ENCODE peak calls at places on chromosomes 3 and 15, in seven cellular contexts. D is activated CD8-positive, alpha-beta memory T cell treated with anti-CD3 and anti-CD28 coated beads for 24 hours; L is left kidney; S is astrocyte of the spinal cord; B is lower leg skin; V is hypothalamus; Q is SW480. E is an unnamed sample.

GRCh38 chr3:63467392-63467791 is 185.1 kb upstream of the SNTN start:
- DNase-seq in B (no peak), L (no peak), Q (no peak), V (no peak), D (no peak), S (no peak), E (no peak)

GRCh38 chr3:170471149-170471548 is 52.5 kb downstream of the CLDN11 start:
- DNase-seq in L (no peak), S (no peak), D (no peak), B (no peak), Q (no peak), V (no peak), E (no peak)

GRCh38 chr3:88032245-88032644 is 26.6 kb downstream of the CGGBP1 start:
- DNase-seq in Q (no peak), V (no peak), B (no peak), D (no peak), S (peak; percentile 14), L (no peak), E (no peak)

GRCh38 chr15:95972136-95972553 is 358.4 kb upstream of the NR2F2 start:
- DNase-seq in D (no peak), B (no peak), L (no peak), S (peak; percentile 77), Q (no peak), V (no peak), E (no peak)

GRCh38 chr3:122940628-122941086 is 86.9 kb downstream of the SEMA5B start:
- DNase-seq in V (no peak), S (no peak), Q (no peak), B (no peak), D (no peak), L (no peak), E (no peak)

GRCh38 chr3:113157408-113157980 is 53.9 kb upstream of the BOC start:
- DNase-seq in Q (no peak), V (no peak), D (no peak), L (peak; percentile 38), B (peak; percentile 54), S (no peak), E (no peak)

GRCh38 chr3:154018100-154018696 is 103.0 kb upstream of the ARHGEF26 start:
- DNase-seq in Q (peak; percentile 4), S (peak; percentile 7), V (no peak), L (peak; percentile 46), D (peak; percentile 59), B (no peak), E (no peak)

GRCh38 chr3:8595935-8596262 is 48.7 kb downstream of the SSUH2 start:
- DNase-seq in Q (no peak), V (no peak), S (no peak), D (no peak), B (no peak), L (no peak), E (peak; percentile 30)

GRCh38 chr3:72258366-72258765 is 473.4 kb upstream of the PROK2 start:
- DNase-seq in B (no peak), S (no peak), L (peak; percentile 23), D (no peak), Q (no peak), V (no peak), E (no peak)

GRCh38 chr15:56739964-56740640 is 6.8 kb upstream of the ZNF280D start:
- DNase-seq in D (no peak), L (no peak), V (no peak), Q (no peak), S (no peak), B (no peak), E (no peak)

GRCh38 chr3:158802399-158803023 is 657 bp downstream of the MFSD1 start:
- DNase-seq in L (no peak), B (no peak), Q (peak; percentile 46), D (no peak), S (no peak), V (no peak), E (no peak)

GRCh38 chr3:111857474-111857873 is 1.6 kb upstream of the PHLDB2 start:
- DNase-seq in V (no peak), L (no peak), S (no peak), Q (no peak), D (no peak), B (no peak), E (no peak)

GRCh38 chr3:49181351-49181750 is 10.0 kb downstream of the KLHDC8B start:
- DNase-seq in L (no peak), B (no peak), Q (no peak), V (no peak), S (no peak), D (no peak), E (no peak)

GRCh38 chr3:61719278-61719977 is 158.1 kb downstream of the PTPRG start:
- DNase-seq in V (no peak), S (no peak), B (no peak), Q (no peak), L (no peak), D (no peak), E (no peak)

GRCh38 chr15:80920271-80920699 is 69.3 kb downstream of the MESD start:
- DNase-seq in L (no peak), S (no peak), Q (no peak), D (peak; percentile 62), B (no peak), V (no peak), E (no peak)

GRCh38 chr15:62641782-62642181 is 400.8 kb upstream of the TPM1 start:
- DNase-seq in B (no peak), Q (no peak), S (no peak), V (no peak), L (no peak), D (no peak), E (peak; percentile 49)